ENCODE peak calls at places on chromosomes 2 and 18, in seven cellular contexts. D is epithelial cell of esophagus, N is B cell, U is dorsolateral prefrontal cortex, W is GM13977, V is K562, Y is cardiac muscle cell. B is an unnamed sample.

GRCh38 chr2:224987733-224988132 is 54.5 kb downstream of the DOCK10 start:
- DNase-seq in D (peak), N (no peak), U (no peak), W (no peak), V (no peak), Y (no peak), B (no peak)

GRCh38 chr2:140997997-140998396 is 1132.8 kb downstream of the LRP1B start:
- DNase-seq in D (no peak), N (no peak), U (no peak), W (no peak), V (no peak), Y (no peak), B (no peak)

GRCh38 chr2:207967121-207967520 is 58.2 kb downstream of the PLEKHM3 start:
- DNase-seq in D (no peak), N (no peak), U (no peak), W (no peak), V (no peak), Y (no peak), B (no peak)

GRCh38 chr2:84996909-84997308 is 25.9 kb downstream of the KCMF1 start:
- DNase-seq in D (peak), N (no peak), U (no peak), W (no peak), V (no peak), Y (no peak), B (no peak)

GRCh38 chr2:189347540-189347939 is 93.7 kb upstream of the WDR75 start:
- DNase-seq in D (peak), N (no peak), U (no peak), W (peak), V (peak), Y (peak), B (peak)

GRCh38 chr2:13682878-13683277 is 949.6 kb upstream of the LRATD1 start:
- DNase-seq in D (peak), N (no peak), U (no peak), W (no peak), V (no peak), Y (no peak), B (no peak)

GRCh38 chr18:40690062-40690461 is 1265.0 kb upstream of the PIK3C3 start:
- DNase-seq in D (no peak), N (no peak), U (no peak), W (no peak), V (no peak), Y (no peak), B (no peak)

GRCh38 chr2:212667751-212668316 is 129.2 kb upstream of the ERBB4 start:
- DNase-seq in D (no peak), N (no peak), U (no peak), W (no peak), V (no peak), Y (no peak), B (no peak)

GRCh38 chr2:27804146-27804545 is 32.6 kb downstream of the MRPL33 start:
- DNase-seq in D (no peak), N (no peak), U (no peak), W (no peak), V (no peak), Y (no peak), B (no peak)

GRCh38 chr2:28662468-28663095 is 89.0 kb upstream of the PPP1CB start:
- DNase-seq in D (peak), N (no peak), U (no peak), W (no peak), V (no peak), Y (no peak), B (no peak)

GRCh38 chr2:213306320-213306942 is 22.2 kb downstream of the SPAG16 start:
- DNase-seq in D (peak), N (no peak), U (no peak), W (no peak), V (no peak), Y (no peak), B (no peak)

GRCh38 chr2:4992226-4992625 is 700.0 kb upstream of the SOX11 start:
- DNase-seq in D (peak), N (no peak), U (no peak), W (no peak), V (no peak), Y (peak), B (no peak)

DNA sequence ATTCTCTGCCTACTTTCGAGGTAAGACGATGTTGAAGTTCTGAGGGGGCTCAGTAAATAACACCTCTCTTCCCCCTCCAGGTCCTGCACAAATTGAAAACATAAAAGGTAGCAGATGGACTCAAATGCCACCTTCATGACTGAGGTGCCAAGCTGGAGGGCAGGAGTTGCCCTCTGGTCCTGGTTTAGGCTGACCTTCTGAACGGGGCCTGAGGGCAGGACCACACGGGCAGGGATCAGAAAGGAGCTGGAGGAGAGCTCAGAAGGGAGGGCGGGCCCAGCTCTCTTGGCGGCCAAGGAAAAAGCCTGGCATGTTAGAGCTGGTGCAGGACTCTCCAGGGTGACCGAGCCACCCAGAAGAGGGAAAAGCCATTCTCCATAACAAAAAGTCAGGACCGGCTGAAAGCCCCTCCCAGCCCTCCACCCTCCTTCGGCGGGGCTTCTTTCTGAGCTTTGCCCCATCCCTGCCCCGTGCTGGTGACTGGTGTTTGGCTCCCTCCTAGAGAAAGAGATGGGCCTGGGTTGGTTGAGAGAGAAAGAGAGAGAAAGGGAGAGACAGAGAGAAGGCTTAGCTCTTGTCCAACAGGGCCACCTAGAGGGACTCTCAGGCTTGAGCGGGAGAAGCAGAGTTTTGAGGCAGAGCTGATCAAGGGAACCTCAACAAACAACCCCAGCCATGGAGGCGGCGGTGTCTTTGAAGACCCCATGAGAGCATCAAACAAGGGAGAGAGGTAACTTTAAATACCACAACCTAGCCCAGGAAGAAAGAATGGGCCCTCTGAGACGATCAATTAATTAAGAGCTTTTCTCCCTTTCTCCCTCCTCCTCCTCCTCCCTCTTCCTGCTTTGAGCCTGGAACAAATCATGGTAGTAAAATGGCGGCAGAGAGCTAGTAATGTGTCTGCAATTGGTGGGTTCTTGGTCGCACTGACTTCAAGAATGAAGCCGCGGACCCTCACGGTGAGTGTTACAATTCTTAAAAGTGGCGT is 50.8 kb downstream of the WIPF1 start:
- DNase-seq in D (peak), N (no peak), U (peak), W (peak), V (peak), Y (peak), B (peak)
- TF ChIP-seq CTCF in D (peak), N (peak), U (peak), W (peak), V (peak), Y (peak), B (peak)

GRCh38 chr2:144449028-144449406 is 70.9 kb downstream of the ZEB2 start:
- DNase-seq in D (no peak), N (no peak), U (no peak), W (no peak), V (no peak), Y (peak), B (peak)
- TF ChIP-seq CTCF in D (peak), N (no peak), U (peak), W (peak), V (peak), Y (peak), B (peak)

GRCh38 chr2:157334797-157335196 is 9.2 kb upstream of the ERMN start:
- DNase-seq in D (no peak), N (no peak), U (no peak), W (no peak), V (no peak), Y (no peak), B (no peak)
- TF ChIP-seq CTCF in D (no peak), N (no peak), U (no peak), W (no peak), V (no peak), Y (no peak), B (no peak)

GRCh38 chr2:107068502-107068901 is 182.5 kb upstream of the ST6GAL2 start:
- DNase-seq in D (no peak), N (no peak), U (no peak), W (no peak), V (no peak), Y (no peak), B (no peak)

GRCh38 chr2:107064750-107065149 is 178.8 kb upstream of the ST6GAL2 start:
- DNase-seq in D (no peak), N (no peak), U (no peak), W (no peak), V (no peak), Y (no peak), B (no peak)

GRCh38 chr2:107062173-107062572 is 176.2 kb upstream of the ST6GAL2 start:
- DNase-seq in D (no peak), N (no peak), U (no peak), W (no peak), V (no peak), Y (no peak), B (no peak)

GRCh38 chr2:107068069-107068468 is 182.1 kb upstream of the ST6GAL2 start:
- DNase-seq in D (no peak), N (no peak), U (no peak), W (no peak), V (no peak), Y (no peak), B (no peak)

DNA sequence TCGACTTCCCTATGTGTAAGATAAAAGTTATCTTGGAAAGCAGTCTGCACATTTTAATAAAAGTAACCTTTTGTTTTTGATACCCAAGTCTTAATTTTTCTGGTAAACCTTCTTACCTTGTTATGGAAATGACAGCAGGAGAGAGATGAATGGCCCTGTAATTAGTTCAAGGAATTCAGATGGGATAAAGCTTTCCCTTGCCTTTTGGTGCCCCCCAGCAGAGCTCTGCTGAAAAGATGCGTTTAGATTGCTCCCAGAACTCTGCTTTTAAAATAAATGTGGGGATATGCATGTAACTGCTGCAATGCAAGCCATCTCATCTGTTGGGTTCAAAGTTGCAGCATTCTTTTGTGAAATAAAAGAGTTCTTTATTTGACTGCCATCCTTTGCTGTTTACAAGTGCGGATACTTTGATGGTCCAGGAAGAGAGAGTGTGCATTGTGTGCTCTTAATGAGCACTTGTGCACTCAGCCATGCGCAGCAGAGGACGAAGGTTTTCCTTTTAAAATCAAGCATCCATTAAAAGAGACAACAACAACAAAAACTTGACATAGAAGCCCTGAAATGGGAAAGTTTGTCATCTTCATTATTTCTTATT is 176.7 kb upstream of the ST6GAL2 start:
- DNase-seq in D (no peak), N (no peak), U (no peak), W (no peak), V (no peak), Y (no peak), B (no peak)
- TF ChIP-seq CTCF in D (no peak), N (no peak), U (no peak), W (no peak), V (no peak), Y (no peak), B (no peak)

DNA sequence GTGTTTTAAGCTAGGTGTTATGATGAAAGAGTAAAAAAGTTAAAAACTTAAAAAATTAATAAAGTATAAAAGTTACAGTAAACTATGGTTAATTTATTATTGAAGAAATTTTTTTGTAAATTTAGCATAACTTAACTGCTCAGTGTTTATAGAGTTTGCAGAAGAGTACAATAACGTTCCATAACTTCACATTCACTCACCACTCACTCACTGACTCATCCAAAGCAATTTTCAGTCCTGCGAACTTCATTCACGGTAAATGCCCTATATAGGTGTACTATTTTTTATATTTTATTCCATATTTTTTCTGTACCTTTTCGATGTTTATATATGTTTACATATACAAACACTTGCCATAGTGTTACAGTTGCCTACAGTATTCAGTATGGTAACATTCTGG is 694.8 kb upstream of the SLC39A10 start:
- DNase-seq in D (no peak), N (no peak), U (no peak), W (no peak), V (no peak), Y (no peak), B (no peak)
- TF ChIP-seq CTCF in D (no peak), N (no peak), U (no peak), W (no peak), V (no peak), Y (no peak), B (no peak)

DNA sequence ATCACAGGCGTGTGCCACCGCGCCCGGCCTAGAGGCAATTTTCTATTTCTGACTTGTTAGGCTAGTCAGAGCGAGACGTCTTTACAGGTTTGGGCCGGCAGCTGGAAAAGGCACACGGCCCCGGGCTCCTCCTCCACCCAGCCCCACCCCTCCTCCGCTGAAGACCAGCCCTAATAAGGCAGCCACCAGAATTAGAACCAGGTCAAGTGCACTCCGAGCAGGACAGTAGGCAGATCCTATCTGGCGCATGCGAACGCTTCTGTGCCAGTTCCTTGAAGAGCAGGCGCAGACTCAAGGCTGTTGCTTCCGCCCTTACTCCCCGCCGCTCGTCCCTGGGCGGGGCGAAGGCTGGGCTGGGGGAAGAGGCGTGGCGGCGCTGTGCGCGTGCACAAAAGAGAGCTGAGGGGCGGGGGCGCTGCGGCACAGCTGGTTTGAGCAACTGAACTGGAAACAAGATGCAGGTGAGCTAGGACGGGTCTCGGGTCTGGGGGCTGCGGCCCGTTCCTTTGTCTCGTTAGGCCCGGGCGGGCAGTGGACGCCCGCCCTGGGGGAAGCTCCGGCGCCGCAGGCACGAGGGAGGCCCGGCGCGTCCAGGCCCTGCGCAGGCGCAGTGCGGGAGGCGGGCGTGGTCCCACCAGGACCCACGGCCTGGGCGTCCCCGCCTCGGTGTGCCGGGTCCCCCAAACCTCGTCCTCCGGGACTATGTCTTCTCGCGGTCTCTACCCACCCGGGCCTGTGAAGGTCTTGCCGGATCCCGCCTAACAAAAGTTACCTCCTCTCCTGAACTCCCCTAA is at the start of gene PDCL3:
- DNase-seq in D (peak), N (peak), U (peak), W (peak), V (peak), Y (peak), B (peak)
- TF ChIP-seq CTCF in D (peak), N (no peak), U (peak), W (peak), V (no peak), Y (no peak), B (no peak)

DNA sequence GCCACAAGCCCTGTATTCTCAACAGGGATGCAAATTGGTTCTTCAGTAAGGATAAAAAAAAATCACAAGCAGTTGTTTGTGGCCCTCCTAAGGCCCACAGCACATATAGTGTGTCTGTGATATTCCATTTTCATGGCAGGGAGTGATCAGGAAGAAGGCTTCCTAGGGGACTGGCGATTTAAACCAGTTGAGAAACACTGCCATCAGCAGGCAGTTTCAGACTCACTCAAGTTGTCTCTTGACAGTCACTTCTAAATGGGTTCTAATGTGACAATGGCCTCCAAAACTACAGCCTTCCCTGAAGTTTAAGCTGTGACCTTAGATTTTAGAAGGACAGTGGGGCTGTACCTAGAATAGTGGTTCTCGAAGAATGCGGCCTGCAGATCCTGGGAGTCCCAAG is 6.0 kb downstream of the CIAO1 start:
- DNase-seq in D (no peak), N (no peak), U (no peak), W (no peak), V (no peak), Y (no peak), B (no peak)
- TF ChIP-seq CTCF in D (no peak), N (no peak), U (no peak), W (no peak), V (peak), Y (no peak), B (no peak)

DNA sequence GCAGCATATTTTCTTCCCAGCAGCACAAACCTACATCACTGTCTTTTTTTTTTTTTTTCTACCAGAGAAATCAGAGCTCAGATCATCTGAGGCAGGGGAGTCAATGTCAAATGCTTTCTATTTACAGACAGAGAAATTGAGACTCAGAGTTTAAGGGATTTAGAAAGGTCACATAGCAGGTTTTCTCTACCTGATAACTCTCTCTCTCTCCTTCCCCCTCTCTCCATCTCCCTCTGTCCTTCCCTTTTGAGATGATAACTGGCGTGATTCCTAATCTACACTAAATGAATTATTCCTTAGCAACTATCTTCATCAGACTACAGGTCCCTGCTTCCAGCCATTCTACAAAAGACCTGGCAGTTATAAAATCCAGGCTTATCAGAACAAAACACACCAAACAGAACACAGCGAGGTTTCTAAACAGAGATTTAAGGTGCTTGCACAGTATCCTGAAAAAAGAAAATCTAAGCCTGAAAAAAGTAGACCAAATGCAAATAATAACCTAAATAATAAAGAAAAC is 161.6 kb upstream of the PKDCC start:
- DNase-seq in D (no peak), N (no peak), U (no peak), W (no peak), V (no peak), Y (no peak), B (no peak)
- TF ChIP-seq CTCF in D (no peak), N (no peak), U (no peak), W (no peak), V (no peak), Y (no peak), B (no peak)

GRCh38 chr2:44348385-44348784 is 12.9 kb downstream of the PREPL start:
- DNase-seq in D (no peak), N (no peak), U (no peak), W (no peak), V (no peak), Y (no peak), B (no peak)

DNA sequence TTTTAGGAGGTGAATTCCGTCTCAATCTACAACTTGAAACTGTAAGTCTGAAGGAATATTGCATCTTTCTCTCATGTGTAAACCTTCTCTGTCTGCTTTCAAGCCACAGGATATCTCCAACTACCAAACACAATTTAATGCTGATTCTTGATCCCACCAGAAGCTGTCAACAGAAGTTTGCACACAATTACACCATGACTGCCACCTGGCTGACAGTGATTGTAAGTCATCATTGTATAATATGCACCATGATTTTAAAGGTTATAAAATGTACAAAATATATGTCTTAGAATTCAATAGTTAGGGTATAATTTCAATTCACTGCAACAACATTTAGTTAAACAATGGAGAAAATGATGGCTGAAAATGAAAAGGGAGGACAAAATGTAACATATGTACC is 18.4 kb downstream of the PREPL start:
- DNase-seq in D (peak), N (no peak), U (no peak), W (no peak), V (no peak), Y (no peak), B (no peak)
- TF ChIP-seq CTCF in D (peak), N (peak), U (peak), W (peak), V (peak), Y (peak), B (peak)